ENCODE peak calls at places on chromosomes 4 and X, in six cellular contexts. K is A549; B is HFFc6; Q is AG09319; W is stimulated activated naive B cell treated with anti-CD40 and anti-IgM and Interleukin-4, amounts not matched to agents 10 μg/mL and 1 μg/mL and 100 μg/mL, for 72 hours; U is memory B cell. A is an unnamed sample.

GRCh38 chr4:189221691-189222090 is 719.0 kb upstream of the FRG1 start:
- DNase-seq in B (no peak), U (no peak), Q (no peak), W (no peak), K (no peak), A (no peak)

GRCh38 chrX:96692911-96693310 is 8.3 kb downstream of the DIAPH2 start:
- DNase-seq in U (no peak), Q (no peak), K (no peak), B (no peak), W (no peak), A (no peak)

GRCh38 chrX:77389891-77390290 is 57.3 kb upstream of the FGF16 start:
- DNase-seq in K (no peak), Q (no peak), W (no peak), B (no peak), U (no peak), A (no peak)

GRCh38 chr4:125518281-125518680 is 203.5 kb downstream of the FAT4 start:
- DNase-seq in Q (no peak), B (no peak), U (no peak), K (no peak), W (no peak), A (no peak)

GRCh38 chrX:43551590-43551989 is 104.5 kb upstream of the MAOA start:
- DNase-seq in K (no peak), Q (no peak), B (no peak), W (no peak), U (no peak), A (no peak)

GRCh38 chr4:173334891-173335754 is 965 bp upstream of the HMGB2 start:
- DNase-seq in B (peak), K (peak), U (peak), Q (no peak), W (peak), A (no peak)

GRCh38 chr4:75916091-75916661 is 13.9 kb upstream of the PPEF2 start:
- DNase-seq in B (peak), K (peak), Q (peak), W (no peak), U (peak), A (no peak)

GRCh38 chr4:90187148-90187884 is 60.1 kb downstream of the CCSER1 start:
- DNase-seq in W (no peak), Q (no peak), U (no peak), B (no peak), K (no peak), A (no peak)

GRCh38 chr4:153204247-153205027 is at the start of gene TRIM2:
- DNase-seq in K (no peak), Q (no peak), U (no peak), W (no peak), B (no peak), A (no peak)

GRCh38 chr4:173057442-173057841 is 111.2 kb upstream of the GALNT7 start:
- DNase-seq in Q (no peak), B (no peak), U (no peak), K (no peak), W (no peak), A (no peak)

GRCh38 chrX:149830192-149830873 is 48.6 kb downstream of the MAGEA9 start:
- DNase-seq in Q (no peak), B (peak), K (no peak), W (no peak), U (no peak), A (peak)

GRCh38 chr4:107561481-107561880 is 158.6 kb downstream of the PAPSS1 start:
- DNase-seq in U (no peak), B (no peak), Q (no peak), W (no peak), K (no peak), A (no peak)